ENCODE peak calls at places on chromosome 12, in nine cellular contexts. L is RWPE2, W is cardiac muscle cell, D is coronary artery, O is pancreas, S is A549, Z is kidney epithelial cell, B is AG04450, Q is right lobe of liver. N is an unnamed sample.

GRCh38 chr12:58491296-58491695 is 429.0 kb downstream of the LRIG3 start:
- DNase-seq in O (no peak), Q (no peak), S (no peak), Z (no peak), W (no peak), L (no peak), B (peak; percentile 75), D (no peak), N (no peak)

GRCh38 chr12:43893670-43894069 is 57.8 kb downstream of the TMEM117 start:
- DNase-seq in O (no peak), B (peak; percentile 18), S (no peak), L (no peak), D (no peak), W (no peak), Z (no peak), Q (no peak), N (peak; percentile 4)

GRCh38 chr12:19992311-19992710 is 376.0 kb upstream of the PDE3A start:
- DNase-seq in Q (no peak), B (no peak), S (no peak), Z (no peak), D (no peak), W (no peak), L (no peak), O (no peak), N (no peak)

GRCh38 chr12:10618338-10618987 is 5.1 kb upstream of the MAGOHB start:
- DNase-seq in B (peak; percentile 41), S (no peak), Q (no peak), D (no peak), Z (peak; percentile 63), W (peak; percentile 35), L (no peak), O (no peak), N (no peak)

GRCh38 chr12:55037349-55037748 is 17.6 kb downstream of the NEUROD4 start:
- DNase-seq in B (no peak), D (no peak), W (no peak), Q (no peak), O (no peak), L (no peak), Z (no peak), S (no peak), N (no peak)

GRCh38 chr12:627863-628805 is 35.1 kb downstream of the NINJ2 start:
- DNase-seq in Q (peak; percentile 81), S (no peak), Z (no peak), B (no peak), D (no peak), L (no peak), O (no peak), W (no peak), N (no peak)

GRCh38 chr12:60197589-60197988 is 601.8 kb downstream of the SLC16A7 start:
- DNase-seq in B (no peak), Q (no peak), O (no peak), D (no peak), Z (no peak), S (no peak), W (peak; percentile 46), L (no peak), N (no peak)

GRCh38 chr12:81778719-81779118 is 19.6 kb upstream of the PPFIA2 start:
- DNase-seq in Z (no peak), L (no peak), W (no peak), D (no peak), Q (no peak), O (no peak), B (no peak), S (no peak), N (no peak)

GRCh38 chr12:1161197-1161596 is 170.2 kb downstream of the ERC1 start:
- DNase-seq in D (no peak), L (no peak), W (no peak), B (no peak), O (no peak), Z (no peak), S (no peak), Q (no peak), N (no peak)

GRCh38 chr12:92537235-92537960 is 165.4 kb upstream of the PLEKHG7 start:
- DNase-seq in Z (no peak), W (no peak), O (no peak), B (no peak), Q (no peak), S (no peak), L (no peak), D (no peak), N (no peak)

GRCh38 chr12:40226652-40227051 is 1.9 kb downstream of the LRRK2 start:
- DNase-seq in O (no peak), S (peak; percentile 53), Z (peak; percentile 16), Q (no peak), B (no peak), L (no peak), D (peak; percentile 85), W (peak; percentile 82), N (peak; percentile 36)

GRCh38 chr12:40227447-40227846 is 2.6 kb downstream of the LRRK2 start:
- DNase-seq in D (no peak), Q (no peak), W (no peak), O (no peak), Z (no peak), B (no peak), S (no peak), L (no peak), N (no peak)

GRCh38 chr12:40224439-40225291 is at the start of gene LRRK2:
- DNase-seq in S (peak; percentile 31), B (no peak), W (peak; percentile 73), O (peak; percentile 89), Z (no peak), D (peak; percentile 91), Q (peak; percentile 84), L (peak; percentile 43), N (no peak)

GRCh38 chr12:40225337-40225983 is 663 bp downstream of the LRRK2 start:
- DNase-seq in S (no peak), Q (no peak), W (no peak), L (no peak), Z (no peak), B (no peak), O (no peak), D (no peak), N (no peak)

GRCh38 chr12:40225984-40226602 is 1.3 kb downstream of the LRRK2 start:
- DNase-seq in B (no peak), L (no peak), S (no peak), W (no peak), D (no peak), O (no peak), Z (no peak), Q (no peak), N (no peak)
- H3K4me3 ChIP-seq in B (no peak overlapping the region), L (no peak overlapping the region), S (peak overlapping the region; percentile 58), W (peak overlapping the region; percentile 65), D (peak overlapping the region; percentile 88), O (peak overlapping the region; percentile 68), Z (no peak overlapping the region), Q (peak overlapping the region; percentile 69), N (no peak overlapping the region)

GRCh38 chr12:84624601-84625000 is 288.0 kb downstream of the SLC6A15 start:
- DNase-seq in W (no peak), Q (no peak), B (no peak), L (no peak), S (no peak), O (no peak), D (no peak), Z (no peak), N (no peak)

DNA sequence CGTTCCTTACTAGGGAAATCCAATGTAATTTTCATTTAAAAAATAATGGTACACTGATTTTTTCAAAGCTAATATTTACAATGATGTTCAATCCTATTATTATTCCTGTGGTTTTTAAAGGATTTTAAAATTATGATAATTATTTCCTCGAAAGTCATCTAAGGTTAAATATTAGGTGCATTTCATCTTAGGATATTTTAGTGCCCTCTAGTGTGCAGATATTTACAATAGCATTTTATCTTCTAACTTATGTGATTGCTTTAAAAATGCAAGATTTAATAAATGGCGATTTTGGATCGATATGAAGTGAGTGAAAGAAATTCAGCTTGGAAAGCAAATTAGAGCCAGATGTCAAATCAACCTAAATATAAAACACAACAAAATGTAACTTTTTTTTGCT is 293.5 kb downstream of the SLC6A15 start:
- DNase-seq in L (no peak), W (no peak), O (no peak), S (peak; percentile 0), Q (no peak), B (no peak), D (no peak), Z (no peak), N (no peak)
- TF ChIP-seq CTCF in L (peak; percentile 64), W (peak; percentile 11), O (no peak), S (no peak), Q (peak; percentile 10), B (peak; percentile 45), D (no peak), Z (peak; percentile 30), N (no peak)

GRCh38 chr12:49577589-49578315 is 9.8 kb upstream of the MCRS1 start:
- DNase-seq in L (no peak), Z (no peak), W (no peak), B (no peak), D (no peak), O (no peak), Q (no peak), S (no peak), N (no peak)
- H3K4me3 ChIP-seq in L (no peak overlapping the region), Z (no peak overlapping the region), W (no peak overlapping the region), B (no peak overlapping the region), D (no peak overlapping the region), O (no peak overlapping the region), Q (no peak overlapping the region), S (no peak overlapping the region), N (no peak overlapping the region)

DNA sequence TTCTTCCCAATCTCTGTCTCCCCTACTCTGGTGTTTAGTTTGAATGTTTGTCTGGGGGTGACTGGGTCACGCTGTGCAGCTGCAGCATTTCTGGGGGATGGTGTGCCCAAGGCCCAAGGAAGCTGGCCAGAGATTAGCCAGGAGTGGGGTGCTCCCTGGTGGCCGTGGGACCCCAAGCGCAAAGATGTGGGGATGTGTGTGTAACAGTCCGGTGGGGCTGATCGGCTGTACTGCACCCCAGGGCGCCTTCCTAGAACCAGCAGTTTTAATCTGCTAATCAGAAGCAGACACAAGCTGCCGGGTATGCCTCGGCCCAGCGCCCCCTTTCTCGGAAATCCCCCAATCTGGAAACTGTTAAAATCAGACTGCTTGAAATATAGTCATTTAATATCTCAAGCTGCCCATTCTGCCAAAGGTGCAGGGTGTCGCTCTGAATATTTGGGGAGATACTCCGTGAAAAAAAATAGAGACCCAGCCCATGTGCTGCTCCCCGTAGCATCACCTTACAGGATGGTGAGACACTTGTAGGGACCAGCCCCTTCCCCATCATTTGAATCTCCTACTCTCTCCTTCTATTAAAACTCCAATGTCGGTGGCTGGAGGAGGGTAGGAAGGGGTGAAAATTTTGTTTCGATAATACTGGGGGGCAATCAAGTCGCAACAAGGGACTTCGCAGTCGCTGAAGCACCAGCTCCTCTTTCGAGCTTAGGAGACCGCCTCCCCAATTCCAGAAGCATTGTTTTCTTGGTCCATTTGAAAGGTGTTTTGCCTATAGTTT is 4.3 kb downstream of the HOXC9 start:
- DNase-seq in D (no peak), S (no peak), Q (no peak), Z (no peak), O (no peak), W (no peak), B (no peak), L (no peak), N (no peak)
- TF ChIP-seq CTCF in D (no peak), S (peak; percentile 7), Q (no peak), Z (no peak), O (no peak), W (no peak), B (peak; percentile 15), L (peak; percentile 20), N (peak; percentile 28)

DNA sequence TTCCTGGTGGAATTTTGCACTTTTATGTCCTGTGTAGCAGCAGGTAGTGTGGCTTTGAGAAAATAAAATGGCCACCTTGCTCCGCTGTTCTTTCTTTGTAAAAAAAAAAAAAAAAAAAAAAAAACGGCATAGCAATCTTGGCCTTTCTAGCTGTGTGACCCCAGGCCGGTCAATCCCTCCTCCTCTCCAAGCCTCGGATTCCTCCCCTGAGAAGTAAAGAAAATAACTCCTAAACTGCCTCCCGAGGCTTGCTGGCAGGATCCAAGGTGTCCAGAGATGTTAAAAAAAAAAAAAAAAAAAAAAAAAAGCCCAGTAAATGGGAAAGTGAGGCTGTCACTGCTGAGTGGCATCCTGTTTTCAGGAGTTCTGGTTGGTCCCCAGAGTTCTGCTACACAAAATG is 23.9 kb upstream of the MAP1LC3B2 start:
- DNase-seq in W (no peak), Q (no peak), O (no peak), D (no peak), S (no peak), B (no peak), L (no peak), Z (no peak), N (no peak)
- H3K4me3 ChIP-seq in W (no peak overlapping the region), Q (no peak overlapping the region), O (no peak overlapping the region), D (no peak overlapping the region), S (no peak overlapping the region), B (no peak overlapping the region), L (no peak overlapping the region), Z (no peak overlapping the region), N (no peak overlapping the region)

N was measured in HFF-Myc.